ENCODE peak calls at places on chromosomes 11 and 22, in four cellular contexts. C is fibroblast of lung, S is MM.1S, X is PC-9. J is an unnamed sample.

GRCh38 chr11:129225190-129225589 is 33.1 kb upstream of the ARHGAP32 start:
- DNase-seq in C (peak; percentile 57), S (no peak), X (no peak), J (peak; percentile 64)

GRCh38 chr11:2798951-2799761 is 86.4 kb downstream of the CDKN1C start:
- DNase-seq in C (peak; percentile 44), S (no peak), X (no peak), J (no peak)

GRCh38 chr11:14148653-14149273 is 186.2 kb downstream of the SPON1 start:
- DNase-seq in C (peak; percentile 68), S (peak; percentile 43), X (no peak), J (no peak)

GRCh38 chr11:71342951-71343827 is 90.8 kb upstream of the SHANK2 start:
- DNase-seq in C (peak; percentile 12), S (no peak), X (peak; percentile 53), J (no peak)

GRCh38 chr11:114291847-114292680 is 4.1 kb upstream of the NNMT start:
- DNase-seq in C (peak; percentile 71), S (peak; percentile 23), X (no peak), J (no peak)

GRCh38 chr11:8204596-8204995 is 35.8 kb upstream of the RIC3 start:
- DNase-seq in C (no peak), S (no peak), X (no peak), J (no peak)

GRCh38 chr11:69078930-69079607 is 30.3 kb downstream of the TPCN2 start:
- DNase-seq in C (no peak), S (no peak), X (no peak), J (no peak)

GRCh38 chr11:36056160-36056751 is 112.4 kb downstream of the LDLRAD3 start:
- DNase-seq in C (peak; percentile 55), S (no peak), X (peak; percentile 46), J (no peak)

GRCh38 chr11:49424136-49424535 is 215.7 kb upstream of the FOLH1 start:
- DNase-seq in C (no peak), S (no peak), X (no peak), J (no peak)

GRCh38 chr11:12602421-12602820 is 71.8 kb upstream of the TEAD1 start:
- DNase-seq in C (peak; percentile 71), S (no peak), X (no peak), J (no peak)

DNA sequence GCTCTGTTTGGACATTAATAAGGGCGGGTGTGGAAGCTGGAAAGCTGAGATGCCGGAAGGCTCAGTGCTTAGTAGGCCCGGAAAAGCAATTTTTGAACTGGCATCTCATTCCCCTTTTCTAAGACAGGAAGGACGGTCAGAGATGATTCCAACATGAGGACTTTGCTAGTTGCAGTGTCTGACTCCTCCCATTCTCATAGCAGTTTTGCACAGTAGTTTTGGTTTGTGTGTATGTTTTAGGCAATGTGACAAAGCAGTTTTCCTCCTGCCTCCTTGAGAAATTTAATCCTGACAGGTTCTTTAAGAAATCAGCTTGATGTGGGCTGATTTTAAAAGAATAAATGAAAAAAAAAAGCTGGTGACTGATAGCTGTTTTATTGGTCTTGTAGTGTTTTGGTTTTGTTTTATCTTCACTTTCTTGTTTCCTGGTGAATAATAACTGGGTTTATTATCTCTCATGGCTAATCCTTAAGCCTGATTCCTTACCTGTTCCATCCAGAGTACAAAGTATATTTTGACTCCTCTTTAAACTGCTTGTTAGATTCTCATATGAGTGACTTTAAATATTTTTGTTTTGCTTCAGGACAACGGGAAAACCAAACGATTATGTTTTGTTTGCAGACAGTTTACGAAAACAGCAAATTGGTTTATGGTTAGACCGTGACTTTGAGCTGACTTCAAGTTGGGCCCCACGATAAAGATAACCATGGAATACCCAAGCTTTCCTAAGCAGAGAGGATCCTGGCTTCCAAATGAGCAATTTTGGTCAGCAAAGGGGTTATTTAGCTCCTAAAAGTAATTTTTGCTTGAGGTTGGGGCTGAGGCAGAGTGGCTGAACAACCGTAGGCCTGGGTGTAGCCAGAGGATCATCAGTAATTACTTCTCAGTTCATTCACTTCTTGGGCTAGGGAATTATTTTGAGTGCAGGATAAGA is 3.4 kb downstream of the PTPRJ start:
- DNase-seq in C (peak; percentile 40), S (peak; percentile 32), X (no peak), J (no peak)
- H3K27ac ChIP-seq in C (peak overlapping the region; percentile 43), S (peak overlapping the region; percentile 6), X (peak overlapping the region; percentile 22), J (no peak overlapping the region)

GRCh38 chr11:10352911-10353550 is 48.2 kb downstream of the ADM start:
- DNase-seq in C (no peak), S (no peak), X (no peak), J (no peak)
- H3K27ac ChIP-seq in C (no peak overlapping the region), S (no peak overlapping the region), X (no peak overlapping the region), J (no peak overlapping the region)

GRCh38 chr11:67309166-67309565 is 5.8 kb downstream of the SSH3 start:
- DNase-seq in C (no peak), S (no peak), X (no peak), J (no peak)

GRCh38 chr11:67311051-67311555 is 7.8 kb downstream of the SSH3 start:
- DNase-seq in C (no peak), S (no peak), X (no peak), J (no peak)

GRCh38 chr11:67308031-67308866 is 4.9 kb downstream of the SSH3 start:
- DNase-seq in C (no peak), S (no peak), X (no peak), J (no peak)

GRCh38 chr11:67310246-67311050 is 7.1 kb downstream of the SSH3 start:
- DNase-seq in C (no peak), S (no peak), X (no peak), J (no peak)

DNA sequence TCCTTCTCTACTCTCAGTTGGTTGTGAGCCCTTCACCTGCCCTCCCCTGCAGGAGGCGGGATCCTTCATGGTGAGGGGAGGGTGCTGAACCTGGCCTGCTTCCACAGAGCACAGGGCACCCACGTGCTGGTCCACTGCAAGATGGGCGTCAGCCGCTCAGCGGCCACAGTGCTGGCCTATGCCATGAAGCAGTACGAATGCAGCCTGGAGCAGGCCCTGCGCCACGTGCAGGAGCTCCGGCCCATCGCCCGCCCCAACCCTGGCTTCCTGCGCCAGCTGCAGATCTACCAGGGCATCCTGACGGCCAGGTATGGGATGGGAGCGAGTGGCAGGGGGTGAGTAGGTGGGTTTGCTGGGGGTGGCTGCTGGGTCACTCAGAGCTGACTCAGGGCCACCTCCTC is 6.3 kb downstream of the SSH3 start:
- DNase-seq in C (no peak), S (no peak), X (no peak), J (no peak)
- H3K27ac ChIP-seq in C (no peak overlapping the region), S (no peak overlapping the region), X (peak overlapping the region; percentile 87), J (peak overlapping the region; percentile 99)

GRCh38 chr11:118998822-118999221 is 884 bp downstream of the CENATAC start:
- DNase-seq in C (peak; percentile 39), S (no peak), X (peak; percentile 65), J (no peak)

GRCh38 chr11:119000906-119001305 is 3.0 kb downstream of the CENATAC start:
- DNase-seq in C (no peak), S (no peak), X (no peak), J (no peak)

GRCh38 chr11:118996926-118997626 is 862 bp upstream of the CENATAC start:
- DNase-seq in C (no peak), S (peak; percentile 34), X (no peak), J (no peak)

GRCh38 chr11:118997627-118998387 is at the start of gene CENATAC:
- DNase-seq in C (peak; percentile 89), S (peak; percentile 96), X (peak; percentile 89), J (no peak)

GRCh38 chr11:118998388-118998717 is 415 bp downstream of the CENATAC start:
- DNase-seq in C (no peak), S (no peak), X (no peak), J (no peak)
- H3K27ac ChIP-seq in C (peak overlapping the region; percentile 87), S (peak overlapping the region; percentile 37), X (peak overlapping the region; percentile 74), J (peak overlapping the region; percentile 92)

GRCh38 chr22:46752286-46752685 is 10.2 kb upstream of the TBC1D22A start:
- DNase-seq in C (no peak), S (no peak), X (no peak), J (no peak)

GRCh38 chr22:46749682-46750529 is 11.9 kb upstream of the CERK start:
- DNase-seq in C (no peak), S (no peak), X (no peak), J (no peak)

GRCh38 chr22:46748948-46749681 is 11.1 kb upstream of the CERK start:
- DNase-seq in C (peak; percentile 49), S (no peak), X (peak; percentile 83), J (no peak)

GRCh38 chr22:46750530-46750800 is 12.0 kb upstream of the TBC1D22A start:
- DNase-seq in C (no peak), S (no peak), X (no peak), J (no peak)

DNA sequence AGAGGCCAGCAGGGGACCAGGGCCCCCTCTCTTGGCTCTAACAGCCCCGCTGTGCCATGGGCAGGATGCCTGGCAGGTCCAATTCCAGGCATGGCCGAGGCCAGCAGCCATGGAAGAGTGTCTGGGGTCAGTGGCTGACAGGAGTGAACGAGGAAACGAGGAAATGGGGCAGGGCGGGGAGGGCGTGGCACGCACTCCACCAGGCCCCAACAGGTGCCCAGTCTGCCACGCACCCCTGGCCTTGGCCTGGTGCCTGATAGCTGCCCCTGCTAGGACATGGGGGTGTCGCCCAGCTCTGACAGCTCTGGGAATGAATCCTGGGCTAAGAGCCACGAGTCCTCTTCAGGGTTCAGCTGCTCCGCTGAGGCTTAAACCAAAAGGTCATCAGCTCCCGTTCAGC is 11.6 kb upstream of the TBC1D22A start:
- DNase-seq in C (no peak), S (no peak), X (peak; percentile 66), J (no peak)
- H3K27ac ChIP-seq in C (no peak overlapping the region), S (no peak overlapping the region), X (peak overlapping the region; percentile 79), J (no peak overlapping the region)

J was measured in epithelial cell of prostate.